ENCODE peak calls at places on chromosomes 1 and 21, in four cellular contexts. J, V, N and F are unnamed samples.

GRCh38 chr1:213989740-213990472 is 2.1 kb downstream of the PROX1 start:
- DNase-seq in J (no peak), N (no peak), V (no peak), F (peak)

GRCh38 chr1:152112101-152112884 is 3.0 kb downstream of the TCHH start:
- DNase-seq in J (no peak), N (no peak), V (no peak), F (no peak)

GRCh38 chr21:44539991-44540666 is at the start of gene KRTAP10-1:
- DNase-seq in N (no peak), V (no peak), J (no peak), F (no peak)

GRCh38 chr1:40652452-40652851 is 13.0 kb downstream of the RIMS3 start:
- DNase-seq in J (no peak), V (no peak), N (no peak), F (no peak)

GRCh38 chr21:46041183-46041582 is 56.7 kb upstream of the COL6A2 start:
- DNase-seq in N (no peak), V (no peak), J (no peak), F (no peak)

GRCh38 chr1:168392958-168393357 is 112.3 kb downstream of the TBX19 start:
- DNase-seq in N (no peak), J (no peak), V (no peak), F (no peak)

GRCh38 chr1:6033986-6034749 is 11.5 kb upstream of the KCNAB2 start:
- DNase-seq in V (peak), N (no peak), J (peak), F (peak)

GRCh38 chr21:45421071-45421845 is 16.3 kb downstream of the COL18A1 start:
- DNase-seq in J (no peak), N (no peak), V (peak), F (no peak)

GRCh38 chr1:155077758-155078495 is 710 bp upstream of the EFNA3 start:
- DNase-seq in N (no peak), J (no peak), V (no peak), F (no peak)

GRCh38 chr1:232620356-232620841 is 9.5 kb downstream of the SIPA1L2 start:
- DNase-seq in V (peak), J (no peak), N (no peak), F (no peak)

GRCh38 chr1:60068393-60069045 is 5.1 kb downstream of the C1orf87 start:
- DNase-seq in N (no peak), V (no peak), J (no peak), F (no peak)

GRCh38 chr1:80424249-80424648 is 1376.5 kb upstream of the ADGRL2 start:
- DNase-seq in N (no peak), V (no peak), J (no peak), F (no peak)

GRCh38 chr1:96508226-96508625 is 213.4 kb upstream of the PTBP2 start:
- DNase-seq in N (no peak), J (no peak), V (no peak), F (no peak)

GRCh38 chr1:61220531-61220930 is 138.2 kb downstream of the NFIA start:
- DNase-seq in N (no peak), V (no peak), J (no peak), F (no peak)

GRCh38 chr1:21468597-21468996 is 28.7 kb downstream of the NBPF3 start:
- DNase-seq in J (no peak), N (no peak), V (no peak), F (no peak)

GRCh38 chr1:17108360-17108759 is 10.9 kb downstream of the PADI2 start:
- DNase-seq in V (no peak), N (no peak), J (no peak), F (no peak)